ENCODE peak calls at places on chromosomes 11 and 22, in five cellular contexts. K is A549, P is heart left ventricle, B is IMR-90, W is tibial nerve. A is an unnamed sample. For H3K4me1, the result is how much of the 10 kb centered on the place peaks cover.

GRCh38 chr11:70201876-70202861 is 927 bp upstream of the FADD start:
- DNase-seq in K (no peak), P (no peak), B (no peak), W (no peak), A (no peak)

GRCh38 chr22:44286673-44287072 is 26.1 kb downstream of the SHISAL1 start:
- DNase-seq in K (no peak), P (peak), B (no peak), W (no peak), A (no peak)

GRCh38 chr22:40310081-40310770 is 36.1 kb upstream of the ADSL start:
- DNase-seq in K (no peak), P (no peak), B (peak), W (no peak), A (peak)

GRCh38 chr11:19628018-19628417 is 84.6 kb upstream of the NAV2 start:
- DNase-seq in K (no peak), P (peak), B (peak), W (peak), A (peak)

GRCh38 chr11:131888230-131888826 is 517.9 kb downstream of the NTM start:
- DNase-seq in K (no peak), P (no peak), B (peak), W (no peak), A (no peak)

GRCh38 chr11:130700092-130700491 is 216.2 kb downstream of the SNX19 start:
- DNase-seq in K (no peak), P (no peak), B (no peak), W (no peak), A (no peak)

GRCh38 chr11:76759517-76759916 is 23.6 kb upstream of the TSKU start:
- DNase-seq in K (no peak), P (no peak), B (no peak), W (no peak), A (no peak)

GRCh38 chr22:48319321-48320047 is 1508.2 kb downstream of the BRD1 start:
- DNase-seq in K (no peak), P (peak), B (no peak), W (no peak), A (peak)

GRCh38 chr11:113723706-113724246 is 17.7 kb upstream of the TMPRSS5 start:
- DNase-seq in K (no peak), P (no peak), B (no peak), W (no peak), A (no peak)

GRCh38 chr11:119101367-119101758 is 290 bp downstream of the DPAGT1 start:
- DNase-seq in K (peak), P (peak), B (no peak), W (no peak), A (no peak)

GRCh38 chr11:119100246-119100959 is 1.2 kb downstream of the DPAGT1 start:
- DNase-seq in K (peak), P (no peak), B (peak), W (no peak), A (no peak)

GRCh38 chr11:119100960-119101349 is 698 bp downstream of the DPAGT1 start:
- DNase-seq in K (no peak), P (no peak), B (no peak), W (no peak), A (no peak)

GRCh38 chr11:119103793-119104192 is 2.1 kb upstream of the DPAGT1 start:
- DNase-seq in K (no peak), P (no peak), B (no peak), W (no peak), A (no peak)

DNA sequence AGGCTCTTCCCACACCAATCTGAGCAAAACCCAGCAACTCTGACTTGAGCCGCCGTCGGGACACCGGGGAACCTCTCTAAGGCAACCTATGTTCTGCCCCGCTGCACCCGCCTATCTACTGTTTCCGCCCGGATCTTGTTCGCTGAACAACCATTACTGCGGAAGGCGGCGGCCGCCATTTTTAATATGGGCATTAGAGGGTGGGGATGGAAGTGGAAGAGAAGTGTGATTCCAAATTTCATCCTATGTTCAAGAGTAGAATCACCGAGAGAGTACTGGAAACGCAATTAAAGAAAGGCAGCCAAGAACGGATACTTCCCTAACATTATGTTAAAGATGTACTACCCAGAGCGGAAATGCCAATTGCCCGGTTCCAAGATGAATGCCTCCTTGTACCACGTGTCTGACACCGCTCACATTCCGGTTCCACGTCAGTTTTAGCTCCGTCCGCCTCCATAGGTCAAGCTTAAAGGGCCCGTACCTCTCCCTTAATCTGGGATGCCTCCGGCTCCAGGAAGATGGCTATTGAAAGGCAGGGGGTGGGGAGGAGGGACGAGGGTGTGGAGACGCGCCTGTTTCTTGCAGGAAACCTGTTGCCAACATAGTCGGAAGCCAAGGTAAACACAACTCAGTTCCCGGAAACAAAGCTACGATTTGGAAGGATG is at the start of gene DPAGT1:
- DNase-seq in K (peak), P (peak), B (peak), W (peak), A (peak)
- TF ChIP-seq CTCF in K (no peak), P (no peak), B (no peak), W (no peak), A (no peak)

DNA sequence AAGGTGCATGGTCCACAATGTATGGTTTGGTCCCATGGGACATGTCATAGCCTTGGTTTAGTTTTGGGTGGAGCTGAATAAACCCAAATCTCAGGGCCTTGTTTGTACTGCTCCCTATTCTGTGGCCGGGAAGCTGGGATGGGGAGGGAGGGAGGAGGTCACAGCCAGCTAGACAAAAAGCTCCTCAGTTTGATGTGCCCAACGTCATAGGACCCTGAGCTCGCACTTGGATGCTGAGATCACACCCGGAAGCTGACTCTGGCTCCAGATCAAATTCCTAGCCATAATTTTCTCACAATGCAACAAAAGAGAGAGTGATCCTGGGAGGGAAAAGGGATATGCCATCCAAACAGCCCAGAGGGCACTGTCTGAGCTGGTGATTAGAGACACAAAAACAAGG is 1.5 kb downstream of the HSPB2 start:
- DNase-seq in K (no peak), P (peak), B (peak), W (peak), A (peak)
- H3K4me1 ChIP-seq in K (under half), P (under half), B (under half), W (under half), A (under half)

DNA sequence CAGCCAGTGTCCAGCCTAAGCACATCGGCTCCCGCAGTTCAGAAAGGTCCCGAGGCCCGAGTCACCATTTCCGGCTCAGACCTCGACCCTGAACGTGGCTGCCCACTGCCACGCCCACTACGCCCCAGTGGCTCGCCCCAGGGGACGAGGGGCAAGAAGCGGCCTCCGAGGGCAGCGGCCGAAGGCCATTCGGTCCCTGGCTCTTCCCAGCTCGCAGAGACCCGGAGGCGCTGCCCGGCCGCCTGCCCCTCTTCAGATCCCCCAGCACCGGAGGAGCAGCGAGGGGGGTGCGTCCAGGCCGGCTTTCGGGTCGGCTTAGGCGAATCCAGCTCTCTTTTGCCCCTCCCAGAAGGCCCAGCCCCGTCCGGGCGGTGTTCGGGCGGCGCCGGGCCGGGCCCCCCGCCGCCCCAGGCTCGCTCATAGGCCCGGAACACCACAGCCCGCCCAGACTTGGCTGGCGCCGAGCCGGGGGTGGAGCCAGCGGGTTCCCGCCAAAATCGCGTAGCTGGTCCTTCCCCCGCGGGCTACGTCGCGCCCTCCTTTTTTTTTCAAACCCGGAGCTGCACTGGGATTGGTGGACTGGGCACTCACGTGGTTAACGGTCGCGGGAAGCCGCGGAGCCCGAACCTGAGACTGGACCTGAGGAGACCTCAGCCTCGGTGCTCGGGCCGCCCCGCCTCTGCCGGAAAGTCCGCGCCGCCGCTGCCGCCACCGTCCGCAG is at the start of gene WEE1:
- DNase-seq in K (peak), P (peak), B (peak), W (peak), A (peak)
- TF ChIP-seq POLR2A in K (peak), P (peak), B (peak), W (peak), A (peak)

GRCh38 chr11:27471067-27471587 is 1.5 kb downstream of the LGR4 start:
- DNase-seq in K (peak), P (no peak), B (no peak), W (no peak), A (no peak)

GRCh38 chr11:27473017-27473406 is 422 bp upstream of the LGR4 start:
- DNase-seq in K (no peak), P (no peak), B (no peak), W (no peak), A (no peak)

GRCh38 chr11:27470166-27470565 is 2.4 kb downstream of the LGR4 start:
- DNase-seq in K (no peak), P (no peak), B (no peak), W (no peak), A (no peak)

GRCh38 chr11:27472398-27473016 is at the start of gene LGR4:
- DNase-seq in K (peak), P (peak), B (peak), W (peak), A (peak)

GRCh38 chr11:27471588-27472397 is 797 bp downstream of the LGR4 start:
- DNase-seq in K (peak), P (peak), B (no peak), W (no peak), A (peak)
- TF ChIP-seq CTCF in K (no peak), P (no peak), B (peak), W (no peak), A (no peak)

DNA sequence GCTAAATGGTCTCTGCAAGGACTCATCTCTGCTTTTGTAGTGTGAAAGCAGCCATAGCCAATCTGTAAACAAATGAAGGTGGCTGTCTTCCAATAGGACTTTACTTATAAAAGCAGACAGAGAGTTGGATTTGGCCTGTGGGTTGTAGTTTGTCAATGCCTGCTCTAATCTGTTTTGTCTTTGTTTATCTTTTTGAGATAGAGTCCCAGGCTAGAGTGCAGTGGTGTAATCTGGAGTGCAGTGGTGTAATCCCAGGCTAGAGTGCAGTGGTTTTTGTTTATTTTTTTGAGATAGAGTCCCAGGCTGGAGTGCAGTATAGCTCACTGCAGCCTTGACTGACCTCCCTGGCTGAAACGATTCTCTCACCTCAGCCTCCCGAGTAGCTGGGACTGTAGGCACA is 8.6 kb downstream of the PPP6R3 start:
- DNase-seq in K (no peak), P (no peak), B (peak), W (no peak), A (no peak)
- H3K4me1 ChIP-seq in K (under half), P (half or more), B (under half), W (half or more), A (half or more)

A was measured in sigmoid colon.